ENCODE peak calls at places on chromosomes 2 and 18, in ten cellular contexts. One of them, this sample, is unnamed. For H3K4me1, the result is how much of the 10 kb centered on the place peaks cover.

GRCh38 chr18:77102246-77103040 is 30.1 kb downstream of the MBP start:
- DNase-seq in iPS DF 6.9: no peak
- DNase-seq in K562: no peak
- DNase-seq in MM.1S: peak
- DNase-seq in uterus: no peak
- DNase-seq in endothelial cell of umbilical vein: peak
- DNase-seq in mesendoderm: no peak
- DNase-seq in breast epithelium: no peak
- DNase-seq in psoas muscle: no peak
- DNase-seq in OCI-LY7: peak
- DNase-seq in this sample: no peak

GRCh38 chr18:24595556-24595955 is 135.1 kb downstream of the HRH4 start:
- DNase-seq in OCI-LY7: no peak
- DNase-seq in uterus: no peak
- DNase-seq in psoas muscle: no peak
- DNase-seq in K562: no peak
- DNase-seq in endothelial cell of umbilical vein: no peak
- DNase-seq in breast epithelium: no peak
- DNase-seq in iPS DF 6.9: no peak
- DNase-seq in MM.1S: no peak
- DNase-seq in mesendoderm: no peak
- DNase-seq in this sample: no peak

GRCh38 chr2:118431188-118431562 is 342.9 kb downstream of the INSIG2 start:
- DNase-seq in psoas muscle: no peak
- DNase-seq in mesendoderm: peak
- DNase-seq in breast epithelium: no peak
- DNase-seq in K562: no peak
- DNase-seq in uterus: no peak
- DNase-seq in endothelial cell of umbilical vein: no peak
- DNase-seq in iPS DF 6.9: no peak
- DNase-seq in MM.1S: no peak
- DNase-seq in OCI-LY7: no peak
- DNase-seq in this sample: no peak

GRCh38 chr2:71679481-71679880 is 226.1 kb downstream of the DYSF start:
- DNase-seq in K562: no peak
- DNase-seq in OCI-LY7: no peak
- DNase-seq in psoas muscle: no peak
- DNase-seq in MM.1S: no peak
- DNase-seq in breast epithelium: no peak
- DNase-seq in uterus: no peak
- DNase-seq in iPS DF 6.9: no peak
- DNase-seq in mesendoderm: no peak
- DNase-seq in endothelial cell of umbilical vein: no peak
- DNase-seq in this sample: no peak

GRCh38 chr2:147714582-147714981 is 130.2 kb upstream of the ACVR2A start:
- DNase-seq in iPS DF 6.9: no peak
- DNase-seq in K562: no peak
- DNase-seq in OCI-LY7: no peak
- DNase-seq in breast epithelium: no peak
- DNase-seq in MM.1S: no peak
- DNase-seq in endothelial cell of umbilical vein: no peak
- DNase-seq in mesendoderm: no peak
- DNase-seq in psoas muscle: no peak
- DNase-seq in uterus: no peak
- DNase-seq in this sample: no peak

GRCh38 chr18:59565957-59566356 is 131.3 kb downstream of the CCBE1 start:
- DNase-seq in uterus: no peak
- DNase-seq in K562: no peak
- DNase-seq in OCI-LY7: no peak
- DNase-seq in psoas muscle: no peak
- DNase-seq in breast epithelium: no peak
- DNase-seq in mesendoderm: no peak
- DNase-seq in iPS DF 6.9: no peak
- DNase-seq in endothelial cell of umbilical vein: no peak
- DNase-seq in MM.1S: no peak
- DNase-seq in this sample: no peak

GRCh38 chr2:157501026-157501425 is 57.1 kb upstream of the CYTIP start:
- DNase-seq in endothelial cell of umbilical vein: no peak
- DNase-seq in mesendoderm: no peak
- DNase-seq in OCI-LY7: no peak
- DNase-seq in iPS DF 6.9: no peak
- DNase-seq in breast epithelium: no peak
- DNase-seq in MM.1S: no peak
- DNase-seq in K562: no peak
- DNase-seq in psoas muscle: no peak
- DNase-seq in uterus: no peak
- DNase-seq in this sample: no peak

GRCh38 chr18:27382477-27383216 is 197.5 kb upstream of the CHST9 start:
- DNase-seq in endothelial cell of umbilical vein: no peak
- DNase-seq in MM.1S: no peak
- DNase-seq in psoas muscle: no peak
- DNase-seq in mesendoderm: no peak
- DNase-seq in iPS DF 6.9: no peak
- DNase-seq in breast epithelium: no peak
- DNase-seq in OCI-LY7: no peak
- DNase-seq in K562: no peak
- DNase-seq in uterus: no peak
- DNase-seq in this sample: no peak

GRCh38 chr2:10036095-10036879 is 7.1 kb upstream of the KLF11 start:
- DNase-seq in breast epithelium: no peak
- DNase-seq in iPS DF 6.9: no peak
- DNase-seq in OCI-LY7: peak
- DNase-seq in K562: no peak
- DNase-seq in mesendoderm: no peak
- DNase-seq in uterus: peak
- DNase-seq in MM.1S: peak
- DNase-seq in psoas muscle: peak
- DNase-seq in endothelial cell of umbilical vein: peak
- DNase-seq in this sample: peak

GRCh38 chr2:156322681-156323211 is 9.8 kb downstream of the NR4A2 start:
- DNase-seq in psoas muscle: no peak
- DNase-seq in endothelial cell of umbilical vein: no peak
- DNase-seq in MM.1S: no peak
- DNase-seq in uterus: no peak
- DNase-seq in iPS DF 6.9: no peak
- DNase-seq in breast epithelium: no peak
- DNase-seq in K562: no peak
- DNase-seq in mesendoderm: peak
- DNase-seq in OCI-LY7: no peak
- DNase-seq in this sample: no peak

GRCh38 chr2:41061371-41061770 is 609.5 kb upstream of the SLC8A1 start:
- DNase-seq in K562: no peak
- DNase-seq in iPS DF 6.9: no peak
- DNase-seq in mesendoderm: no peak
- DNase-seq in psoas muscle: no peak
- DNase-seq in breast epithelium: no peak
- DNase-seq in uterus: no peak
- DNase-seq in OCI-LY7: no peak
- DNase-seq in MM.1S: no peak
- DNase-seq in endothelial cell of umbilical vein: peak
- DNase-seq in this sample: no peak

GRCh38 chr2:179837408-179837807 is 24.0 kb downstream of the ZNF385B start:
- DNase-seq in psoas muscle: no peak
- DNase-seq in breast epithelium: no peak
- DNase-seq in K562: no peak
- DNase-seq in mesendoderm: peak
- DNase-seq in endothelial cell of umbilical vein: no peak
- DNase-seq in MM.1S: no peak
- DNase-seq in uterus: no peak
- DNase-seq in OCI-LY7: no peak
- DNase-seq in iPS DF 6.9: no peak
- DNase-seq in this sample: no peak

GRCh38 chr2:118705032-118705431 is 142.4 kb downstream of the EN1 start:
- DNase-seq in psoas muscle: no peak
- DNase-seq in uterus: no peak
- DNase-seq in endothelial cell of umbilical vein: no peak
- DNase-seq in iPS DF 6.9: no peak
- DNase-seq in breast epithelium: no peak
- DNase-seq in K562: no peak
- DNase-seq in OCI-LY7: no peak
- DNase-seq in mesendoderm: no peak
- DNase-seq in MM.1S: no peak
- DNase-seq in this sample: no peak

GRCh38 chr2:2901384-2902345 is 476.0 kb downstream of the EIPR1 start:
- DNase-seq in MM.1S: peak
- DNase-seq in breast epithelium: no peak
- DNase-seq in psoas muscle: no peak
- DNase-seq in mesendoderm: no peak
- DNase-seq in uterus: no peak
- DNase-seq in iPS DF 6.9: no peak
- DNase-seq in endothelial cell of umbilical vein: no peak
- DNase-seq in K562: no peak
- DNase-seq in OCI-LY7: peak
- DNase-seq in this sample: no peak

GRCh38 chr2:241609859-241610793 is 26.8 kb downstream of the THAP4 start:
- DNase-seq in OCI-LY7: peak
- DNase-seq in MM.1S: peak
- DNase-seq in K562: peak
- DNase-seq in breast epithelium: peak
- DNase-seq in endothelial cell of umbilical vein: peak
- DNase-seq in mesendoderm: peak
- DNase-seq in iPS DF 6.9: peak
- DNase-seq in psoas muscle: peak
- DNase-seq in uterus: peak
- DNase-seq in this sample: peak

GRCh38 chr2:55010915-55011314 is 39.3 kb downstream of the RTN4 start:
- DNase-seq in OCI-LY7: no peak
- DNase-seq in endothelial cell of umbilical vein: no peak
- DNase-seq in breast epithelium: peak
- DNase-seq in K562: no peak
- DNase-seq in mesendoderm: no peak
- DNase-seq in MM.1S: peak
- DNase-seq in psoas muscle: peak
- DNase-seq in iPS DF 6.9: no peak
- DNase-seq in uterus: no peak
- DNase-seq in this sample: no peak

GRCh38 chr18:68611301-68611700 is 103.6 kb downstream of the TMX3 start:
- DNase-seq in OCI-LY7: no peak
- DNase-seq in MM.1S: no peak
- DNase-seq in mesendoderm: no peak
- DNase-seq in psoas muscle: no peak
- DNase-seq in endothelial cell of umbilical vein: no peak
- DNase-seq in K562: no peak
- DNase-seq in iPS DF 6.9: no peak
- DNase-seq in breast epithelium: no peak
- DNase-seq in uterus: no peak
- DNase-seq in this sample: no peak

GRCh38 chr18:23460285-23461273 is 7.5 kb downstream of the RIOK3 start:
- DNase-seq in MM.1S: no peak
- DNase-seq in mesendoderm: no peak
- DNase-seq in OCI-LY7: no peak
- DNase-seq in K562: no peak
- DNase-seq in breast epithelium: no peak
- DNase-seq in uterus: no peak
- DNase-seq in psoas muscle: no peak
- DNase-seq in iPS DF 6.9: no peak
- DNase-seq in endothelial cell of umbilical vein: no peak
- DNase-seq in this sample: no peak
- H3K4me1 ChIP-seq in MM.1S: under half
- H3K4me1 ChIP-seq in mesendoderm: under half
- H3K4me1 ChIP-seq in OCI-LY7: under half
- H3K4me1 ChIP-seq in K562: under half
- H3K4me1 ChIP-seq in breast epithelium: under half
- H3K4me1 ChIP-seq in uterus: under half
- H3K4me1 ChIP-seq in psoas muscle: half or more
- H3K4me1 ChIP-seq in iPS DF 6.9: under half
- H3K4me1 ChIP-seq in endothelial cell of umbilical vein: under half
- H3K4me1 ChIP-seq in this sample: under half

DNA sequence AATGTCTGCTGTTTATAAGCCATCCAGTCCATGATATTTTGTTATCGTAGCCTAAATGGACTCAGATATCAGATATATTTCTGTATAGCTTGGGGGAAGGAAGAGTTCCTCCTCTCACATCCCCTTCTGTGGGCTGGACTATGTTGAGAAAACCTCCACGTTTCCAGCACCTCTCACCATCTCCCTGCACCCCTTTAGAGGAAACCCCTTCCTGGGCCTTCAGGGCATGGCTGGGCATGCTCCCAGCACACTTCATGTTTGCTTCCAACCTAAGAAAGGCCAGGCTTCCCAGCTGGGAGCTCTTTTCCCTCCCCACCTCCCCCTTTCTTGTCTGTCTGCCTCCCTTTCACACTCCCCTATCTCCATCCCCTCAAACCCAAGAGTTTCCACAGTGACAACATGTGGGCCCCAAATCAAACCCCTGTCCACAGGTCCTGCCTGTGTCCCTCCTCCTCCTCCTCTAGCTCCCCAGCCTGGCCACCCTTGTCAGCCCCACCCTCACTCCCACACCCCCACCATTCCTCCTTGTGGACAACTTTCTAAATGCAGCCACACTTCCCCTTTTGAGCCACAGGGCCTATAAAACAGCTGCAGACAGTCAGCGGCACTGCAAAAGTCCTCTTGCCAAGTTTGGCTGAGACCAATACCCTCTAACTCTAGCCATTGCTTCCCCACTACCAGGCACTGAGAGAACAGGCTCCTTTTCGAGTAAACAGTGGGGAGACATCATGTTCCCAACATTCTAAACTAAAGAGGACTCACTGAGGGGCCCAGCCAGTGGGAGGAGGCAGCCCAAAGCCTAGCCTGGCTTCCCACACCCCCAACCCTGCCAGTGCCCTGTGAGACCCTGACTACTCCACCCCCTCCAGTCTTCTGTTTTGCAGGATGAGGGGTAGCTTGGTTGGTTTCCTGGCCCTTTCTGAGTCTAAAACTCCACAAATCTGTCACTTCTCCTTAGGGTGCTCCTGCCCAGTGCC is 120.5 kb downstream of the ZFP36L2 start:
- DNase-seq in breast epithelium: no peak
- DNase-seq in K562: peak
- DNase-seq in OCI-LY7: peak
- DNase-seq in mesendoderm: peak
- DNase-seq in iPS DF 6.9: no peak
- DNase-seq in psoas muscle: peak
- DNase-seq in MM.1S: no peak
- DNase-seq in endothelial cell of umbilical vein: no peak
- DNase-seq in uterus: peak
- DNase-seq in this sample: no peak
- H3K27ac ChIP-seq in breast epithelium: peak
- H3K27ac ChIP-seq in K562: no peak
- H3K27ac ChIP-seq in OCI-LY7: no peak
- H3K27ac ChIP-seq in mesendoderm: no peak
- H3K27ac ChIP-seq in iPS DF 6.9: no peak
- H3K27ac ChIP-seq in psoas muscle: peak
- H3K27ac ChIP-seq in MM.1S: no peak
- H3K27ac ChIP-seq in endothelial cell of umbilical vein: no peak
- H3K27ac ChIP-seq in uterus: peak
- H3K27ac ChIP-seq in this sample: no peak

GRCh38 chr18:79400591-79401381 is 5.1 kb downstream of the NFATC1 start:
- DNase-seq in endothelial cell of umbilical vein: peak
- DNase-seq in MM.1S: no peak
- DNase-seq in OCI-LY7: peak
- DNase-seq in mesendoderm: no peak
- DNase-seq in uterus: no peak
- DNase-seq in breast epithelium: no peak
- DNase-seq in psoas muscle: peak
- DNase-seq in iPS DF 6.9: no peak
- DNase-seq in K562: peak
- DNase-seq in this sample: peak
- H3K4me1 ChIP-seq in endothelial cell of umbilical vein: half or more
- H3K4me1 ChIP-seq in MM.1S: under half
- H3K4me1 ChIP-seq in OCI-LY7: half or more
- H3K4me1 ChIP-seq in mesendoderm: under half
- H3K4me1 ChIP-seq in uterus: under half
- H3K4me1 ChIP-seq in breast epithelium: under half
- H3K4me1 ChIP-seq in psoas muscle: half or more
- H3K4me1 ChIP-seq in iPS DF 6.9: under half
- H3K4me1 ChIP-seq in K562: under half
- H3K4me1 ChIP-seq in this sample: under half

GRCh38 chr18:62361288-62361687 is 36.2 kb downstream of the TNFRSF11A start:
- DNase-seq in breast epithelium: no peak
- DNase-seq in mesendoderm: no peak
- DNase-seq in OCI-LY7: no peak
- DNase-seq in iPS DF 6.9: no peak
- DNase-seq in psoas muscle: no peak
- DNase-seq in K562: no peak
- DNase-seq in uterus: no peak
- DNase-seq in endothelial cell of umbilical vein: no peak
- DNase-seq in MM.1S: no peak
- DNase-seq in this sample: no peak
- H3K27ac ChIP-seq in breast epithelium: no peak
- H3K27ac ChIP-seq in mesendoderm: no peak
- H3K27ac ChIP-seq in OCI-LY7: no peak
- H3K27ac ChIP-seq in iPS DF 6.9: no peak
- H3K27ac ChIP-seq in psoas muscle: no peak
- H3K27ac ChIP-seq in K562: no peak
- H3K27ac ChIP-seq in uterus: no peak
- H3K27ac ChIP-seq in endothelial cell of umbilical vein: no peak
- H3K27ac ChIP-seq in MM.1S: no peak
- H3K27ac ChIP-seq in this sample: no peak